ENCODE peak calls at places on chromosomes 13 and 19, in seven cellular contexts. One of them, this sample, is unnamed.

GRCh38 chr13:29749401-29750177 is 100.8 kb downstream of the UBL3 start:
- DNase-seq in mesendoderm: no peak
- DNase-seq in neuronal stem cell: no peak
- DNase-seq in trophoblast cell: peak
- DNase-seq in H1: no peak
- DNase-seq in IMR-90: peak
- DNase-seq in H9: no peak
- DNase-seq in this sample: peak

GRCh38 chr19:17871032-17871877 is 490 bp upstream of the SLC5A5 start:
- DNase-seq in trophoblast cell: no peak
- DNase-seq in IMR-90: no peak
- DNase-seq in neuronal stem cell: no peak
- DNase-seq in mesendoderm: no peak
- DNase-seq in H1: no peak
- DNase-seq in H9: no peak
- DNase-seq in this sample: no peak

GRCh38 chr19:47891923-47892666 is 6.0 kb upstream of the SULT2A1 start:
- DNase-seq in mesendoderm: peak
- DNase-seq in trophoblast cell: peak
- DNase-seq in neuronal stem cell: peak
- DNase-seq in H1: no peak
- DNase-seq in IMR-90: no peak
- DNase-seq in H9: peak
- DNase-seq in this sample: peak

GRCh38 chr19:3975637-3976087 is 4.8 kb upstream of the DAPK3 start:
- DNase-seq in IMR-90: no peak
- DNase-seq in neuronal stem cell: no peak
- DNase-seq in mesendoderm: no peak
- DNase-seq in H1: peak
- DNase-seq in H9: peak
- DNase-seq in trophoblast cell: no peak
- DNase-seq in this sample: no peak

GRCh38 chr13:76711515-76712182 is 174.6 kb downstream of the KCTD12 start:
- DNase-seq in mesendoderm: no peak
- DNase-seq in H9: no peak
- DNase-seq in trophoblast cell: peak
- DNase-seq in neuronal stem cell: no peak
- DNase-seq in H1: no peak
- DNase-seq in IMR-90: peak
- DNase-seq in this sample: peak

GRCh38 chr19:17841371-17841809 is 6.4 kb downstream of the JAK3 start:
- DNase-seq in IMR-90: no peak
- DNase-seq in trophoblast cell: no peak
- DNase-seq in H9: no peak
- DNase-seq in mesendoderm: no peak
- DNase-seq in H1: no peak
- DNase-seq in neuronal stem cell: no peak
- DNase-seq in this sample: no peak

GRCh38 chr13:33367186-33367895 is 81.8 kb upstream of the STARD13 start:
- DNase-seq in mesendoderm: no peak
- DNase-seq in H1: no peak
- DNase-seq in neuronal stem cell: no peak
- DNase-seq in IMR-90: no peak
- DNase-seq in trophoblast cell: no peak
- DNase-seq in H9: no peak
- DNase-seq in this sample: no peak

GRCh38 chr13:98595134-98595533 is 18.2 kb upstream of the STK24 start:
- DNase-seq in H9: no peak
- DNase-seq in trophoblast cell: no peak
- DNase-seq in IMR-90: no peak
- DNase-seq in neuronal stem cell: no peak
- DNase-seq in H1: no peak
- DNase-seq in mesendoderm: no peak
- DNase-seq in this sample: no peak

GRCh38 chr13:39105110-39105509 is 66.9 kb downstream of the NHLRC3 start:
- DNase-seq in neuronal stem cell: no peak
- DNase-seq in H1: no peak
- DNase-seq in IMR-90: no peak
- DNase-seq in mesendoderm: no peak
- DNase-seq in H9: no peak
- DNase-seq in trophoblast cell: no peak
- DNase-seq in this sample: no peak

DNA sequence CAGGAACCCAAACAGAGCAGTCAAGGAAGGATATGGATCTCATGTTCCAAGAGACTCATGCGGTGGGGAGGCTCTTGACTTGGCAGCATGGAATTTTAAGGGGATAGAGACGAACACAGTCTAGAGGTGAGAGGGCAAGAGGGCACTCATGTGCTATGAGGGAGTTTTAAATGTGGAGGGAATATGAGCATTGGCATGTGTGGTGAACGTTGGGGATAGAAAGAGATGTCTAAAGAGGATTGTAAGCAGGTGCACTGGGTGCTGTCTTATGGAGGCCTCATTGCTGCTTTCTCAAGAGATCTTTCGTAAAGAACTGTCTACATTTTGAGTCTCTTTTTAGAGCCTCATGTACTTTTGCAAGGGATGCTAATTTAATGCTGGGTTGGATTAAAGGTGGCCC is 600.3 kb upstream of the GPC6 start:
- DNase-seq in neuronal stem cell: no peak
- DNase-seq in mesendoderm: no peak
- DNase-seq in H9: no peak
- DNase-seq in H1: no peak
- DNase-seq in trophoblast cell: no peak
- DNase-seq in IMR-90: no peak
- DNase-seq in this sample: no peak
- H2BK5ac ChIP-seq in neuronal stem cell: no peak
- H2BK5ac ChIP-seq in mesendoderm: no peak
- H2BK5ac ChIP-seq in H9: no peak
- H2BK5ac ChIP-seq in H1: no peak
- H2BK5ac ChIP-seq in trophoblast cell: no peak
- H2BK5ac ChIP-seq in IMR-90: no peak
- H2BK5ac ChIP-seq in this sample: no peak

GRCh38 chr19:11087870-11088507 is 1.3 kb upstream of the LDLR start:
- DNase-seq in neuronal stem cell: no peak
- DNase-seq in H9: no peak
- DNase-seq in IMR-90: no peak
- DNase-seq in trophoblast cell: no peak
- DNase-seq in mesendoderm: no peak
- DNase-seq in H1: no peak
- DNase-seq in this sample: no peak
- H3K9ac ChIP-seq in neuronal stem cell: no peak
- H3K9ac ChIP-seq in H9: no peak
- H3K9ac ChIP-seq in IMR-90: peak
- H3K9ac ChIP-seq in trophoblast cell: no peak
- H3K9ac ChIP-seq in mesendoderm: peak
- H3K9ac ChIP-seq in H1: no peak
- H3K9ac ChIP-seq in this sample: peak

DNA sequence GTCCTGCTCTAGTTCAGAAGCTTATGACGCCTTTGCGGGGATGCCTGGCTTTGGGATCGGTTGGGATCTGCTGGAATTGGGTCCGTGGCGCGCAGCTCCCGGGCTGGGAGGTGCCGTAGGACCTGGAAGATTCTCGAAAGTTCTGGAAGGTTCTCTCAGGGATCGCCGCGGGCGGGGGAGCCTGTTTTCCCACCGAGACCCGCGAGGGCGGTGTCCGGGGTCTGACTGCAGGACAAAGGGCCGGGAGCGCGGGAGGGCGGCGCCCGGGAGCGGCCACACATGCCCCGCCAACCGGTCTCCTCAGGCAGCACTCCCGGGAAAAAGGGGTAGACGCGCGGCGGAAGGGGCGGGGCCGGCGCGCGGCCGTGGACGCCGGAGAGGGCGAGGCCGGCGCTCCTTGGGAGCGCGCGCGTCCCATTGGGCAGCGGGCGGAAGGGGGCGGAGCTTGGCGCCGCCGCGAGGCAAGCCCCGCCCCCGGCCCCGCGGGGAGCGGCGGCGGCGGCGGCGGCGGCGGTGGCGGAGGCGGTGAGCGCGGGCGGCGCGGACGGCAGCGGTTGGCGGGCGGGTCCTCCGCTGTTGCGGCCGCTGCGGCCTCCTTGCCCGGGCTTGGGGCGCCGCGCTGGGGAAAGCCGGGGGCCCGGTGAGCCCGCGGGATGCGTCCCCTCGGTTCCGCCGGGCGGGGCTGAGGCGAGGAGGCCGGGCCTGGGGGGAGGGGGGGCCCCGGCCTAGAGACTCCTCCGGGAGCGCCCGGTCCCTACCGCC is 29.0 kb upstream of the NDUFS7 start:
- DNase-seq in neuronal stem cell: peak
- DNase-seq in IMR-90: peak
- DNase-seq in H9: peak
- DNase-seq in trophoblast cell: peak
- DNase-seq in mesendoderm: peak
- DNase-seq in H1: peak
- DNase-seq in this sample: peak
- H2BK5ac ChIP-seq in neuronal stem cell: peak
- H2BK5ac ChIP-seq in IMR-90: peak
- H2BK5ac ChIP-seq in H9: no peak
- H2BK5ac ChIP-seq in trophoblast cell: peak
- H2BK5ac ChIP-seq in mesendoderm: peak
- H2BK5ac ChIP-seq in H1: peak
- H2BK5ac ChIP-seq in this sample: no peak

GRCh38 chr13:109786457-109787134 is at the start of gene IRS2:
- DNase-seq in IMR-90: peak
- DNase-seq in H9: peak
- DNase-seq in neuronal stem cell: peak
- DNase-seq in trophoblast cell: peak
- DNase-seq in mesendoderm: peak
- DNase-seq in H1: peak
- DNase-seq in this sample: peak
- H3K9ac ChIP-seq in IMR-90: peak
- H3K9ac ChIP-seq in H9: peak
- H3K9ac ChIP-seq in neuronal stem cell: peak
- H3K9ac ChIP-seq in trophoblast cell: peak
- H3K9ac ChIP-seq in mesendoderm: peak
- H3K9ac ChIP-seq in H1: peak
- H3K9ac ChIP-seq in this sample: peak

This sample was measured in mesenchymal stem cell.